ENCODE peak calls at places on chromosome 19, in eight cellular contexts. F is IMR-90, C is heart left ventricle, V is breast epithelium, H is ovary, R is lower leg skin, I is suprapubic skin, G is A549. T is an unnamed sample.

GRCh38 chr19:38290631-38291147 is 13.4 kb upstream of the C19orf33 start:
- DNase-seq in V (peak), H (no peak), R (peak), F (peak), I (no peak), G (no peak), C (no peak), T (peak)

GRCh38 chr19:37251308-37252229 is 33.6 kb downstream of the ZNF383 start:
- DNase-seq in G (no peak), I (no peak), V (peak), R (peak), C (peak), H (peak), F (peak), T (peak)

GRCh38 chr19:52099497-52100138 is 4.1 kb upstream of the ZNF841 start:
- DNase-seq in C (no peak), F (no peak), I (no peak), R (no peak), G (no peak), H (no peak), V (no peak), T (no peak)

GRCh38 chr19:5152767-5153532 is 184.0 kb downstream of the KDM4B start:
- DNase-seq in V (no peak), H (no peak), R (no peak), F (no peak), I (no peak), G (no peak), C (no peak), T (no peak)

GRCh38 chr19:8484331-8484894 is 18.0 kb downstream of the PRAM1 start:
- DNase-seq in C (peak), H (peak), I (no peak), R (peak), F (no peak), G (no peak), V (peak), T (no peak)

GRCh38 chr19:4633140-4633967 is 6.0 kb upstream of the TNFAIP8L1 start:
- DNase-seq in V (no peak), F (peak), I (no peak), C (peak), H (no peak), G (peak), R (no peak), T (peak)

GRCh38 chr19:36672368-36672767 is 5.7 kb upstream of the ZNF461 start:
- DNase-seq in V (no peak), F (no peak), R (no peak), H (no peak), G (no peak), C (peak), I (no peak), T (no peak)

GRCh38 chr19:17391371-17392151 is 2.4 kb downstream of the CCDC194 start:
- DNase-seq in G (peak), R (no peak), C (no peak), V (no peak), H (no peak), F (no peak), I (no peak), T (no peak)

GRCh38 chr19:46745521-46746280 is at the start of gene FKRP:
- DNase-seq in I (no peak), F (no peak), R (no peak), C (peak), G (peak), H (peak), V (no peak), T (no peak)

GRCh38 chr19:37763488-37763887 is 15.9 kb downstream of the ZNF573 start:
- DNase-seq in I (no peak), F (peak), H (no peak), C (no peak), R (no peak), V (no peak), G (no peak), T (no peak)

GRCh38 chr19:44808463-44809371 is at the start of gene BCAM:
- DNase-seq in G (peak), I (peak), F (peak), R (no peak), C (peak), V (peak), H (peak), T (no peak)
- TF ChIP-seq POLR2A in G (peak), I (no peak), F (no peak), R (no peak), C (peak), V (no peak), H (no peak), T (no peak)

GRCh38 chr19:49809987-49810389 is 3.1 kb downstream of the FUZ start:
- DNase-seq in G (no peak), C (no peak), V (no peak), F (no peak), R (no peak), I (no peak), H (peak), T (no peak)
- TF ChIP-seq POLR2A in G (no peak), C (no peak), V (no peak), F (no peak), R (no peak), I (no peak), H (no peak), T (no peak)

GRCh38 chr19:48750351-48750750 is 2.1 kb downstream of the FUT1 start:
- DNase-seq in F (no peak), R (no peak), V (no peak), I (no peak), C (no peak), G (no peak), H (no peak), T (no peak)

GRCh38 chr19:48745208-48745995 is 1.3 kb downstream of the IZUMO1 start:
- DNase-seq in H (no peak), R (no peak), V (no peak), G (peak), C (peak), I (no peak), F (peak), T (no peak)

GRCh38 chr19:48746120-48746519 is 589 bp downstream of the IZUMO1 start:
- DNase-seq in G (no peak), R (no peak), F (no peak), H (no peak), V (no peak), C (no peak), I (no peak), T (no peak)

GRCh38 chr19:48749571-48750198 is 2.8 kb downstream of the FUT1 start:
- DNase-seq in I (no peak), R (no peak), G (no peak), F (no peak), C (no peak), H (no peak), V (no peak), T (no peak)

DNA sequence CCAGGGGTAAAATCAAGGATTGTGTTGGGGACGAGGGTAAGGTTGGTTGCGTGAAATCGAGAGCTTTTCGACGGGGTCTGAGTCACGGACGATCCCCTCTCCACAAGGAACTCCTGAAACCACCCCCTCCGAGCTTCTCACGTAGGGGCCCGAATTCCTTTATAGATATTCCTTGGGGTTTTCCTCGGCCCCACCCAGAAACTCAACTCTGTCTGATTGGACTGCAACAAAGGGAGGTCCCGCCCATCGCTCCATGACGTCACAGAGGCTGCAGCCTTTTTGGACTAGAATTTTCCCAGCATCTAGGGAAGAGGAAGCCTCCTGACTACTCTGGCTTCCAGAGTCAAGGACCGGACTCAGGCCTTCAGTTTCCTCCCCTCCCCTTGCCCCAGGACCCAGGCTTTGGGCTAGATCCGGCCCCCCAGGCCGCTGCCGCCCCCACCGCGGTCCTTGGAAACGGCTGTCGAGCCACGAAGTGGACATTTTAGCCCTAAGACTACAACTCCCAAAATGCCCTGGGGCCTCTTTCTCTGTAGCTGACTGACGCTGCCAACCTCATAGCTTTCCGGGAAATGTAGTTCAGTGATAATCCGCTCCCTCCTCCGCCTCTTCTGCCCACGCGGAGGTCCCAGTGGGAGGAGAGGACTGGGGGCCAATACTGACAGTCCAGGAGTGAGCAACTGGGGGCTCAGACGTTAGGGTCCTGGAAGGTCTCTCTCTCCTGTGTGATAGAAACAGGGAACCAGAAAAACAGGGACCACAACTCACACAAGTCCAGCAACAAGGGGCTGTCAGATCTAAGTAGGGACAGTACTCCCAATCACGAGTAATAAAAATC is at the start of gene IZUMO1:
- DNase-seq in I (peak), C (peak), R (no peak), H (peak), V (no peak), G (peak), F (peak), T (peak)
- TF ChIP-seq POLR2A in I (no peak), C (peak), R (no peak), H (no peak), V (no peak), G (no peak), F (no peak), T (no peak)

DNA sequence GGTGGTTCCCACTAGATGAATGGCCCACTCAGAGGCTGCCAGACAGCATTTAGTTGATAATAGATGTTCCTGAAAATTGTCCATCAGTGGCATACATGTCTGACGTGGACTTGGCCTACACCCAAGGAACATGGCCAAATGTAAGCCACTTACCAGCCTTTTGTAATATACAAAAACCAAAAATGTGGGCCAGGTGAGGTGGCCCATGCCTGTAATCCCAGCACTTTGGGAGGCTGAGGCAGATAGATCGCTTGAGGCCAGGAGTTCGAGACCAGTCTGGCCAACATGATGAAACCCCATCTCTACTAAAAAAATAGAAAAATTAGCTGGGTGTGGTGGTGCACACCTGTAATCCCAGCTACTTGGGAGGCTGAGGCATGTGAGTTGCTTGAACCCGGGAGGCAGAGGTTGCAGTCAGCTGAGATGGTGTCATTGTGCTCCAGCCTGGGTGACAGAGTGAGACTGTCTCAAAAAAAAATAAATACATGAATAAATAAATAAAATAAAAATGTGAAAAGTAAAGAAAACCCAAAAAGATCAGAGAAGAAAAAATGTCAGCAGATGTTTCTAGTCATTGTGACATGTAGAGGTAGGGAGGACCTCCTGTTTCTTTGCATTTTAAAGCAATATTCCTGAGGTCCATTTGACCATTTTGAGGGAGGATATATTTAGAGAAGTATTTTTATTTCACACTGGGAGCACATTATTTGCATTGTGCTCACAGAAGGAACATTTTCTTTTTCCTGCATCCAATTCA is 7.1 kb upstream of the WTIP start:
- DNase-seq in F (peak), G (no peak), I (no peak), R (no peak), H (no peak), V (no peak), C (no peak), T (no peak)
- TF ChIP-seq POLR2A in F (no peak), G (no peak), I (no peak), R (no peak), H (no peak), V (no peak), C (no peak), T (no peak)

GRCh38 chr19:6373096-6373812 is 660 bp downstream of the ALKBH7 start:
- DNase-seq in V (peak), R (peak), G (peak), C (peak), H (peak), I (peak), F (peak), T (peak)

GRCh38 chr19:6374711-6375410 is 872 bp downstream of the PSPN start:
- DNase-seq in I (no peak), R (no peak), H (peak), G (no peak), F (no peak), C (no peak), V (no peak), T (no peak)

GRCh38 chr19:6374179-6374709 is 1.5 kb downstream of the PSPN start:
- DNase-seq in C (no peak), H (peak), R (no peak), G (no peak), F (no peak), I (no peak), V (no peak), T (no peak)

GRCh38 chr19:6372594-6373095 is at the start of gene ALKBH7:
- DNase-seq in F (peak), R (peak), H (peak), V (peak), C (peak), G (peak), I (peak), T (peak)

DNA sequence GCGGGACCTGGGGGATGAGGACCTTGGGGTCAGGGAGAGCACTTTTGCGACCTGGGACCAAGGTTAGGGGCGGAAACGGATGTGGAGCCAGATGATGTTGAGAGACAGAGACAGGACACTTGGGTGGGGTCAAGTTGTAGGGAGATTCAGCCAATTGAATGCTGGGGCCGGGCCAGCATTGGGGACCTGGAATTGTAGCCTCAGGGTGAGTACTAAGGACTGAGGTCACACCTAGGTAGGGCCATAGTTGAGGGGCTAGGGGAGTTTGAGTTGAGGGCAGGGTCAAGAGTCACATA is 1.2 kb downstream of the ALKBH7 start:
- DNase-seq in I (no peak), V (peak), G (no peak), F (no peak), R (no peak), C (no peak), H (no peak), T (no peak)
- TF ChIP-seq POLR2A in I (no peak), V (no peak), G (no peak), F (no peak), R (no peak), C (no peak), H (no peak), T (no peak)

GRCh38 chr19:20422616-20423205 is 142.9 kb downstream of the ZNF737 start:
- DNase-seq in C (no peak), F (no peak), I (peak), R (no peak), V (peak), G (no peak), H (peak), T (no peak)

GRCh38 chr19:20422216-20422615 is 143.4 kb downstream of the ZNF737 start:
- DNase-seq in V (no peak), H (no peak), I (no peak), G (no peak), F (no peak), R (no peak), C (no peak), T (no peak)

DNA sequence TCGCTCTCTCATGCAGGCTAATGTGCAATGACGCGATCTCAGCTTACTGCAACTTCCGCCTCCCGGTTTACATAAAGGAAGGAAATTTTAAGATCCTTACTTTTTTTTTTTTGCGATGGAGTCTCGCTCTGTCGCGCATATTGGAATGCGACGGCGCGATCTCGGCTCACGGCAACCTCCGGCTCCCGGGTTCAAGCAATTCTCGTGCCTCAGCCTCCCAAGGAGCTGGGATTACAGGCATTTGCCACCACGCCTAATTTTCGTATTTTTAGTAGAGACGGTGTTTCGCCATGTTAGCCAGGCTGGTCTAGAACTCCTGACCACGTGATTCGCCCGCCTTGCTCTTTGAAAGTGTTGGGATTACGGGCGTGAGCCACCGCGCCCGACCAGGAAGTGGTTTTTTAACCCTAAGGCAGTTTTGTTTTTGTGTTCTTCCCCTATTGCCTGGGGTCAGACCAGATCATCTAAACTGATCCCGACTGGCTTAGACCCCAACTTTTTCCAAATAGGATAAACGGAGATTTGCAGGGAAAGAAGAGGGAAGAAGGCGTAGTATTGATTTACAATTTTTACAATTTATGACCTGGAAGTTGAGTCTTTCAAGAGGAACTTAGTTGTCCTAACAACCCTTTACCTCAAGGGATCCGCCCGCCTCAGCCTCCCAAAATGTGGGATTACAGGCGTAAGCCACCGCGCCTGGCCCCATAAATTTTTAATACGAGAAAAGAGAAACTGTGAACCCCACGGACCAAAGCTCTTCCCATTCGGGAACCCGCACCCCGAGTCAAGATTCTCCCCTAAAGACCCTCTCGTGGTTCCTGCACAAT is 142.0 kb downstream of the ZNF737 start:
- DNase-seq in C (peak), F (peak), R (peak), H (peak), G (no peak), V (peak), I (peak), T (no peak)
- TF ChIP-seq POLR2A in C (no peak), F (no peak), R (no peak), H (no peak), G (no peak), V (no peak), I (no peak), T (no peak)